ENCODE peak calls at places on chromosomes 5 and 9, in five cellular contexts. N is natural killer cell treated with Interleukin-12 subunit alpha and Interleukin-12 subunit beta and Interleukin-15 and Interleukin-18, amount 100 ng/mL, for 72 hours; B is mesendoderm; J is EL; V is fibroblast of mammary gland. P is an unnamed sample.

GRCh38 chr9:79663878-79664277 is 92.1 kb downstream of the TLE4 start:
- DNase-seq in N (no peak), B (no peak), J (no peak), V (no peak), P (peak; percentile 52)

GRCh38 chr9:75039006-75039405 is 10.9 kb upstream of the CARNMT1 start:
- DNase-seq in N (no peak), B (no peak), J (peak; percentile 56), V (peak; percentile 95), P (peak; percentile 89)

GRCh38 chr5:146165469-146165868 is 17.0 kb downstream of the LARS1 start:
- DNase-seq in N (no peak), B (no peak), J (peak; percentile 45), V (no peak), P (peak; percentile 29)

GRCh38 chr5:172901012-172901780 is 58.0 kb upstream of the RPL26L1 start:
- DNase-seq in N (no peak), B (peak; percentile 80), J (peak; percentile 96), V (peak; percentile 97), P (peak; percentile 76)

GRCh38 chr9:89420397-89420796 is 77.5 kb downstream of the SEMA4D start:
- DNase-seq in N (no peak), B (no peak), J (no peak), V (no peak), P (no peak)

GRCh38 chr5:5494489-5495402 is 72.3 kb downstream of the ICE1 start:
- DNase-seq in N (peak; percentile 89), B (peak; percentile 91), J (peak; percentile 45), V (peak; percentile 45), P (peak; percentile 58)

GRCh38 chr9:15400281-15400941 is 22.3 kb upstream of the SNAPC3 start:
- DNase-seq in N (no peak), B (no peak), J (no peak), V (no peak), P (no peak)

GRCh38 chr9:131823701-131824146 is 83.8 kb upstream of the RAPGEF1 start:
- DNase-seq in N (no peak), B (no peak), J (no peak), V (no peak), P (no peak)

GRCh38 chr5:91281409-91281808 is 101.7 kb downstream of the ARRDC3 start:
- DNase-seq in N (no peak), B (no peak), J (peak; percentile 69), V (peak; percentile 91), P (peak; percentile 93)

GRCh38 chr5:157855404-157855994 is 3.4 kb downstream of the CLINT1 start:
- DNase-seq in N (no peak), B (peak; percentile 96), J (peak; percentile 57), V (peak; percentile 70), P (peak; percentile 79)

GRCh38 chr5:9473624-9474023 is 72.3 kb downstream of the SEMA5A start:
- DNase-seq in N (no peak), B (no peak), J (peak; percentile 34), V (peak; percentile 28), P (peak; percentile 60)

GRCh38 chr9:17988489-17988888 is 409.6 kb downstream of the SH3GL2 start:
- DNase-seq in N (no peak), B (no peak), J (no peak), V (no peak), P (no peak)

GRCh38 chr9:110049699-110050450 is 158.1 kb downstream of the C9orf152 start:
- DNase-seq in N (no peak), B (peak; percentile 62), J (peak; percentile 53), V (no peak), P (peak; percentile 70)

GRCh38 chr5:15991586-15991985 is 188.0 kb downstream of the MARCHF11 start:
- DNase-seq in N (no peak), B (no peak), J (no peak), V (no peak), P (no peak)

GRCh38 chr5:36734422-36734821 is 128.0 kb downstream of the SLC1A3 start:
- DNase-seq in N (no peak), B (peak; percentile 41), J (peak; percentile 22), V (peak; percentile 43), P (peak; percentile 60)

GRCh38 chr9:131442351-131442750 is 48.5 kb downstream of the PRRC2B start:
- DNase-seq in N (no peak), B (no peak), J (no peak), V (no peak), P (no peak)

GRCh38 chr9:137785704-137786161 is 91.8 kb upstream of the CACNA1B start:
- DNase-seq in N (no peak), B (peak; percentile 13), J (no peak), V (no peak), P (no peak)

GRCh38 chr9:89883401-89884341 is 278.9 kb downstream of the GADD45G start:
- DNase-seq in N (no peak), B (no peak), J (no peak), V (no peak), P (no peak)

GRCh38 chr5:132419517-132420468 is 50.3 kb downstream of the SLC22A5 start:
- DNase-seq in N (peak; percentile 81), B (peak; percentile 88), J (peak; percentile 79), V (peak; percentile 71), P (peak; percentile 83)

GRCh38 chr9:100581661-100582060 is 3.8 kb downstream of the CAVIN4 start:
- DNase-seq in N (no peak), B (no peak), J (no peak), V (no peak), P (no peak)

GRCh38 chr9:91282292-91282691 is 79.4 kb downstream of the AUH start:
- DNase-seq in N (no peak), B (no peak), J (peak; percentile 17), V (peak; percentile 65), P (peak; percentile 70)

GRCh38 chr5:93404246-93404645 is 176.8 kb downstream of the NR2F1-AS1 start:
- DNase-seq in N (no peak), B (no peak), J (no peak), V (peak; percentile 11), P (no peak)

GRCh38 chr9:1598270-1598669 is 416.9 kb upstream of the SMARCA2 start:
- DNase-seq in N (no peak), B (no peak), J (no peak), V (no peak), P (no peak)

GRCh38 chr9:33159058-33159759 is 7.9 kb downstream of the B4GALT1 start:
- DNase-seq in N (no peak), B (peak; percentile 23), J (peak; percentile 70), V (peak; percentile 83), P (peak; percentile 56)

GRCh38 chr5:100614308-100614707 is 79.1 kb downstream of the FAM174A start:
- DNase-seq in N (no peak), B (no peak), J (no peak), V (no peak), P (no peak)

GRCh38 chr5:179606910-179607448 is 16.5 kb downstream of the HNRNPH1 start:
- DNase-seq in N (no peak), B (peak; percentile 60), J (no peak), V (no peak), P (no peak)

GRCh38 chr5:159735749-159736660 is 180.3 kb upstream of the ADRA1B start:
- DNase-seq in N (no peak), B (no peak), J (no peak), V (peak; percentile 64), P (peak; percentile 10)

GRCh38 chr5:89213584-89213983 is 330.6 kb upstream of the MEF2C start:
- DNase-seq in N (no peak), B (no peak), J (no peak), V (peak; percentile 88), P (peak; percentile 76)

GRCh38 chr5:27208051-27208450 is 169.7 kb upstream of the CDH9 start:
- DNase-seq in N (no peak), B (no peak), J (no peak), V (no peak), P (no peak)

GRCh38 chr9:110555971-110556370 is 23.6 kb downstream of the SVEP1 start:
- DNase-seq in N (no peak), B (no peak), J (peak; percentile 87), V (peak; percentile 90), P (peak; percentile 89)

GRCh38 chr9:99948896-99949295 is 42.4 kb downstream of the STX17 start:
- DNase-seq in N (no peak), B (no peak), J (peak; percentile 6), V (peak; percentile 10), P (no peak)

GRCh38 chr5:135255461-135256178 is 143.4 kb downstream of the MACROH2A1 start:
- DNase-seq in N (no peak), B (no peak), J (no peak), V (no peak), P (no peak)

GRCh38 chr9:114370251-114370984 is 17.4 kb downstream of the AKNA start:
- DNase-seq in N (no peak), B (peak; percentile 55), J (no peak), V (no peak), P (no peak)

GRCh38 chr5:65811004-65811403 is 89.0 kb downstream of the NLN start:
- DNase-seq in N (no peak), B (no peak), J (peak; percentile 81), V (peak; percentile 65), P (peak; percentile 79)

GRCh38 chr5:29089591-29090141 is 2051.3 kb upstream of the CDH9 start:
- DNase-seq in N (no peak), B (no peak), J (no peak), V (no peak), P (no peak)

GRCh38 chr9:98523231-98523901 is 185.4 kb downstream of the GABBR2 start:
- DNase-seq in N (no peak), B (peak; percentile 82), J (peak; percentile 56), V (peak; percentile 74), P (peak; percentile 74)

GRCh38 chr5:15627109-15627508 is 127.1 kb downstream of the FBXL7 start:
- DNase-seq in N (no peak), B (no peak), J (no peak), V (no peak), P (no peak)